ENCODE peak calls at places on chromosome 1, in ten cellular contexts. Q is T-helper 9 cell; V is memory B cell; M is GM10248; F is AG08396; L is stimulated activated naive CD8-positive, alpha-beta T cell treated with anti-CD3 and anti-CD28 coated beads, Interleukin-15, Interleukin-2, amounts not matched to agents 100 U/mL and 50 U/mL, for 24 hours; G is KBM-7; W is CD4-positive, alpha-beta T cell; Y is mucosa of gallbladder; U is heart left ventricle. O is an unnamed sample.

GRCh38 chr1:112114540-112114939 is 125.1 kb upstream of the KCND3 start:
- DNase-seq in F (no peak), Q (no peak), W (no peak), V (no peak), Y (no peak), G (no peak), U (no peak), M (no peak), L (no peak), O (no peak)

GRCh38 chr1:90850181-90850924 is 133.3 kb upstream of the BARHL2 start:
- DNase-seq in F (peak), L (no peak), G (peak), W (no peak), U (peak), M (no peak), Q (no peak), Y (no peak), V (peak), O (peak)

GRCh38 chr1:3456449-3456963 is 2.0 kb downstream of the ARHGEF16 start:
- DNase-seq in V (no peak), U (no peak), Q (no peak), L (no peak), G (no peak), W (no peak), Y (no peak), F (no peak), M (no peak), O (no peak)

GRCh38 chr1:32870615-32871363 is at the start of gene FNDC5:
- DNase-seq in F (peak), L (no peak), M (no peak), V (peak), Q (no peak), G (no peak), Y (no peak), U (peak), W (no peak), O (no peak)

GRCh38 chr1:53076721-53077598 is 14.9 kb downstream of the PODN start:
- DNase-seq in L (no peak), M (no peak), W (no peak), Q (no peak), Y (no peak), F (no peak), V (no peak), U (peak), G (no peak), O (no peak)

GRCh38 chr1:241976264-241976663 is 18.7 kb downstream of the BECN2 start:
- DNase-seq in F (no peak), V (no peak), M (no peak), Y (no peak), Q (no peak), W (no peak), G (no peak), L (no peak), U (no peak), O (no peak)

GRCh38 chr1:213244664-213245091 is 193.6 kb downstream of the RPS6KC1 start:
- DNase-seq in Q (no peak), L (peak), G (peak), M (peak), V (peak), U (no peak), F (peak), Y (no peak), W (no peak), O (peak)

GRCh38 chr1:38929476-38929875 is 12.2 kb downstream of the RHBDL2 start:
- DNase-seq in W (no peak), L (no peak), M (no peak), V (no peak), F (peak), U (no peak), G (no peak), Y (no peak), Q (no peak), O (no peak)

GRCh38 chr1:182699673-182700350 is 15.4 kb upstream of the RGS8 start:
- DNase-seq in U (peak), F (no peak), Q (no peak), G (no peak), V (no peak), Y (no peak), M (no peak), W (no peak), L (no peak), O (no peak)

GRCh38 chr1:193680247-193680923 is 494.0 kb upstream of the B3GALT2 start:
- DNase-seq in U (no peak), W (no peak), Y (no peak), F (no peak), V (no peak), M (no peak), Q (no peak), G (no peak), L (no peak), O (no peak)

GRCh38 chr1:40045182-40045581 is 4.7 kb downstream of the CAP1 start:
- DNase-seq in W (no peak), U (no peak), G (no peak), F (no peak), Y (no peak), L (no peak), V (no peak), Q (no peak), M (no peak), O (no peak)

GRCh38 chr1:228989992-228990827 is 254.9 kb downstream of the RHOU start:
- DNase-seq in Y (peak), W (no peak), Q (no peak), F (no peak), G (peak), M (no peak), U (peak), V (no peak), L (no peak), O (no peak)

GRCh38 chr1:236553370-236553769 is 29.6 kb downstream of the LGALS8 start:
- DNase-seq in V (no peak), W (no peak), L (no peak), U (no peak), Y (no peak), F (no peak), M (no peak), G (no peak), Q (no peak), O (no peak)

GRCh38 chr1:41917835-41918449 is 780 bp downstream of the HIVEP3 start:
- DNase-seq in G (peak), Q (peak), F (peak), Y (no peak), W (peak), U (peak), V (no peak), L (peak), M (peak), O (no peak)

GRCh38 chr1:36658838-36659237 is 176.1 kb upstream of the CSF3R start:
- DNase-seq in F (no peak), Y (no peak), G (no peak), U (no peak), L (no peak), Q (no peak), V (no peak), W (no peak), M (no peak), O (no peak)

GRCh38 chr1:3695326-3696217 is 43.3 kb downstream of the TP73 start:
- DNase-seq in F (peak), V (peak), Y (peak), M (peak), L (peak), G (peak), U (peak), Q (no peak), W (peak), O (no peak)

GRCh38 chr1:201275266-201275666 is 8.0 kb upstream of the PKP1 start:
- DNase-seq in G (no peak), L (no peak), W (no peak), V (no peak), M (no peak), Q (no peak), U (peak), Y (peak), F (peak), O (peak)

GRCh38 chr1:201361652-201362504 is 15.6 kb downstream of the TNNT2 start:
- DNase-seq in L (peak), Q (no peak), M (peak), G (peak), Y (no peak), F (peak), U (peak), W (no peak), V (no peak), O (peak)

GRCh38 chr1:97412737-97413136 is 508.1 kb downstream of the DPYD start:
- DNase-seq in Y (no peak), L (no peak), Q (no peak), G (no peak), U (no peak), M (no peak), F (no peak), W (no peak), V (no peak), O (no peak)

GRCh38 chr1:89615676-89616598 is 17.0 kb upstream of the LRRC8C start:
- DNase-seq in W (no peak), Y (no peak), L (peak), U (no peak), G (peak), M (no peak), Q (no peak), F (no peak), V (no peak), O (no peak)

GRCh38 chr1:199297174-199297573 is 658.3 kb downstream of the PTPRC start:
- DNase-seq in Q (no peak), W (no peak), M (no peak), V (no peak), F (no peak), U (no peak), Y (no peak), L (no peak), G (no peak), O (no peak)

GRCh38 chr1:155227261-155228095 is 19.0 kb downstream of the MTX1 start:
- DNase-seq in G (peak), Y (peak), L (peak), W (peak), U (peak), Q (peak), V (peak), F (peak), M (peak), O (peak)

GRCh38 chr1:12173631-12174121 is 6.9 kb downstream of the TNFRSF1B start:
- DNase-seq in V (peak), L (peak), M (peak), Y (peak), F (no peak), U (peak), Q (peak), W (peak), G (peak), O (no peak)

GRCh38 chr1:31306278-31306677 is 9.4 kb downstream of the ZCCHC17 start:
- DNase-seq in L (no peak), G (no peak), M (no peak), V (no peak), U (no peak), Y (no peak), F (peak), W (no peak), Q (no peak), O (peak)

GRCh38 chr1:43936470-43937151 is 3.0 kb downstream of the ARTN start:
- DNase-seq in Q (no peak), Y (no peak), L (no peak), V (no peak), W (no peak), M (peak), G (no peak), F (peak), U (peak), O (no peak)

GRCh38 chr1:150537732-150538684 is 11.2 kb upstream of the ADAMTSL4 start:
- DNase-seq in L (no peak), Y (no peak), M (no peak), W (no peak), Q (no peak), U (no peak), F (peak), V (no peak), G (no peak), O (peak)

GRCh38 chr1:185934476-185935189 is 200.4 kb downstream of the HMCN1 start:
- DNase-seq in G (no peak), Q (no peak), L (no peak), Y (no peak), V (no peak), U (no peak), M (no peak), F (peak), W (no peak), O (no peak)

GRCh38 chr1:150061632-150062101 is 5.9 kb upstream of the VPS45 start:
- DNase-seq in G (no peak), Q (no peak), L (no peak), U (no peak), V (no peak), M (no peak), Y (no peak), W (no peak), F (peak), O (no peak)

GRCh38 chr1:222171005-222171404 is 376.9 kb downstream of the HHIPL2 start:
- DNase-seq in G (peak), V (no peak), U (no peak), W (no peak), L (no peak), M (peak), F (peak), Q (no peak), Y (no peak), O (no peak)

GRCh38 chr1:201904579-201904978 is 15.9 kb downstream of the SHISA4 start:
- DNase-seq in G (no peak), U (peak), V (no peak), Q (no peak), Y (peak), L (no peak), M (no peak), W (no peak), F (peak), O (peak)

GRCh38 chr1:90400121-90400520 is 317.0 kb downstream of the BARHL2 start:
- DNase-seq in G (no peak), M (no peak), F (no peak), Y (no peak), Q (no peak), L (no peak), W (no peak), V (no peak), U (no peak), O (no peak)

GRCh38 chr1:26729633-26730032 is 33.8 kb downstream of the ARID1A start:
- DNase-seq in L (no peak), Q (no peak), V (no peak), M (no peak), F (no peak), Y (no peak), U (no peak), G (no peak), W (no peak), O (no peak)

GRCh38 chr1:157272899-157273774 is 134.9 kb upstream of the ETV3 start:
- DNase-seq in M (no peak), V (no peak), Y (no peak), G (no peak), W (no peak), F (no peak), L (no peak), U (no peak), Q (no peak), O (peak)

GRCh38 chr1:147745271-147745670 is 15.1 kb downstream of the GJA5 start:
- DNase-seq in M (no peak), Y (no peak), L (no peak), F (no peak), G (no peak), Q (no peak), W (no peak), V (no peak), U (no peak), O (no peak)

O was measured in SJSA1.